ENCODE peak calls at places on chromosomes 5 and 9, in four cellular contexts. C is astrocyte, I is HepG2, H is neural progenitor cell. J is an unnamed sample.

GRCh38 chr5:75837258-75837841 is 120.1 kb upstream of the POC5 start:
- DNase-seq in C (no peak), I (no peak), H (no peak), J (no peak)

GRCh38 chr9:33159760-33160127 is 7.4 kb downstream of the B4GALT1 start:
- DNase-seq in C (peak; percentile 92), I (no peak), H (no peak), J (peak; percentile 77)

GRCh38 chr9:74281674-74282073 is 215.5 kb upstream of the RORB start:
- DNase-seq in C (no peak), I (peak; percentile 18), H (peak; percentile 20), J (no peak)

GRCh38 chr9:6049798-6050197 is 34.4 kb upstream of the RANBP6 start:
- DNase-seq in C (no peak), I (peak; percentile 30), H (no peak), J (no peak)

GRCh38 chr5:96880402-96881164 is 4.3 kb downstream of the ERAP2 start:
- DNase-seq in C (peak; percentile 66), I (no peak), H (no peak), J (peak; percentile 37)

GRCh38 chr5:79962580-79963222 is 28.4 kb downstream of the MTX3 start:
- DNase-seq in C (peak; percentile 32), I (no peak), H (peak; percentile 88), J (no peak)

GRCh38 chr9:28264368-28264767 is 691.1 kb upstream of the C9orf72 start:
- DNase-seq in C (peak; percentile 38), I (no peak), H (no peak), J (peak; percentile 50)

GRCh38 chr9:15501179-15501578 is 9.6 kb downstream of the PSIP1 start:
- DNase-seq in C (no peak), I (no peak), H (no peak), J (peak; percentile 21)

GRCh38 chr5:154159343-154159742 is 31.2 kb upstream of the GALNT10 start:
- DNase-seq in C (peak; percentile 36), I (no peak), H (no peak), J (peak; percentile 8)

GRCh38 chr5:169071-169727 is 22.1 kb upstream of the LRRC14B start:
- DNase-seq in C (peak; percentile 91), I (no peak), H (no peak), J (peak; percentile 84)

GRCh38 chr5:172200476-172200875 is 6.5 kb downstream of the EFCAB9 start:
- DNase-seq in C (no peak), I (no peak), H (no peak), J (no peak)

GRCh38 chr9:71552480-71552879 is 215.8 kb downstream of the CEMIP2 start:
- DNase-seq in C (no peak), I (no peak), H (peak; percentile 64), J (no peak)

GRCh38 chr9:106309925-106310324 is 553.0 kb upstream of the ZNF462 start:
- DNase-seq in C (no peak), I (no peak), H (no peak), J (no peak)

GRCh38 chr5:151614565-151614964 is 23.4 kb upstream of the FAT2 start:
- DNase-seq in C (no peak), I (no peak), H (no peak), J (no peak)

DNA sequence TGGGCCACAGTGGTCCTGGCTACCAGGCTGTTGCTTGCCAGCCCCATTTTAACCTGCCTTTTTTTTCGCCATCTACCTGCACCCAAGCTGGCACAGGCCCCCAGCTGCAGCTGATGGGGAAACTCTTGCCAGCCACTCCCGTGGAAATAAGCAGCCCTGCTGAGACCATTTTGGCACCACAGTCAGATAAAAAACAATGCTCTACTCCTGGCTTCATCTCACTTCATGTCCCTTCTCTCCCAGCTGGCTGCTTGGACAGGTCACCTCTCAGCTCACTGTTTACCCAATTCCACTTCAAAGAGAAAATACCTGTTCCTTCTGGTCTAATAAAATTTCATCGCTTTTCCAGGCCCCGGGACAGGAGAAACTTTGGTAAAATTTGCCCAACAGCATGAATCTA is 322.6 kb upstream of the SLC30A5 start:
- DNase-seq in C (no peak), I (no peak), H (no peak), J (no peak)
- H3K9ac ChIP-seq in C (no peak overlapping the region), I (no peak overlapping the region), H (no peak overlapping the region), J (no peak overlapping the region)

GRCh38 chr9:12773562-12773961 is 1.3 kb upstream of the LURAP1L start:
- DNase-seq in C (no peak), I (no peak), H (no peak), J (peak; percentile 87)

GRCh38 chr9:12776775-12777055 is 1.9 kb downstream of the LURAP1L start:
- DNase-seq in C (peak; percentile 72), I (no peak), H (no peak), J (peak; percentile 56)

GRCh38 chr9:12774861-12775367 is at the start of gene LURAP1L:
- DNase-seq in C (peak; percentile 75), I (peak; percentile 70), H (peak; percentile 70), J (peak; percentile 94)

GRCh38 chr9:12775963-12776774 is 1.3 kb downstream of the LURAP1L start:
- DNase-seq in C (peak; percentile 84), I (peak; percentile 88), H (peak; percentile 74), J (peak; percentile 89)

GRCh38 chr9:12775373-12775962 is 648 bp downstream of the LURAP1L start:
- DNase-seq in C (no peak), I (no peak), H (peak; percentile 64), J (peak; percentile 25)
- TF ChIP-seq EZH2 in C (no peak), I (no peak), H (no peak), J (no peak)

DNA sequence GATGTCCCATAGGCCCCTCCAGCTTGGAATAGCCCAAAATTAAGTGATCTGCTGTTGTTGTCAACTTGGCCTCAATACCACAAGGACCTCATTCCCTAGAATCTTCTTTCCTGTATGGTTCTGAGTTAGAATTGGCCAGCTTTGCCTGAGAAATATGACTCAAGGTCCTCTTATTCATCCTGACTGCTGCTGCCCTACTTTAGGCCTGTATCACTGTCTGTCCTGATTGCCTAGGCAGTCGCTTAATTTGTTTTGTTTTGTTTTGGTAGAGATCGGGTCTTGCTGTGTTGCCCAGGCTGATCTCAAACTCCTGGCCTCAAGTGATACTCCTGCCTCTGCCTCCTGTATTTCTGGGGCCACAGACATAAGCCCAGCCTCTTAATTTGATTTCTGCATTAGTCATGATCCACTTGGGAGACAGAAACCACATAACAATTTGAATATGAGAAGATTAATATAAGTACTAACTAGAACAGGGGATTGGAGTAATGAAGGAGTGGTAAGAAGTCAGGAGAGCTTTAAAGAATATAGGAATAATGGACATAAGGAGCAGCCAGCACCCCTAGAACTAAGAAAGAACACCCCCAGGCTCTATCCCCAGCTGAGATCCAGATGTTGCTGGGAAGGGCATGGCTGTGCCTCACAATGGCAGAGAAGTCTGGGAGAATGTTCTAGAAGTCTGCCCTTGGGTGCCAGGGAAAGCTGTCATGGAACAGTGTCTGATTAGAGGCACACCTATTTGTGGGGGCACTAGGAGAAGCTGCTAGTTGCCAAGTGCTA is 4.6 kb downstream of the TEX53 start:
- DNase-seq in C (peak; percentile 38), I (no peak), H (no peak), J (peak; percentile 56)
- H3K4me2 ChIP-seq in C (no peak overlapping the region), I (no peak overlapping the region), H (no peak overlapping the region), J (no peak overlapping the region)

GRCh38 chr5:107672212-107673105 is 1.7 kb upstream of the EFNA5 start:
- DNase-seq in C (peak; percentile 97), I (peak; percentile 15), H (peak; percentile 97), J (peak; percentile 94)
- H3K9ac ChIP-seq in C (peak overlapping the region; percentile 69), I (no peak overlapping the region), H (peak overlapping the region; percentile 93), J (peak overlapping the region; percentile 63)

GRCh38 chr5:174387448-174387847 is 336.9 kb upstream of the MSX2 start:
- DNase-seq in C (peak; percentile 53), I (no peak), H (no peak), J (no peak)
- TF ChIP-seq EZH2 in C (no peak), I (no peak), H (no peak), J (no peak)

DNA sequence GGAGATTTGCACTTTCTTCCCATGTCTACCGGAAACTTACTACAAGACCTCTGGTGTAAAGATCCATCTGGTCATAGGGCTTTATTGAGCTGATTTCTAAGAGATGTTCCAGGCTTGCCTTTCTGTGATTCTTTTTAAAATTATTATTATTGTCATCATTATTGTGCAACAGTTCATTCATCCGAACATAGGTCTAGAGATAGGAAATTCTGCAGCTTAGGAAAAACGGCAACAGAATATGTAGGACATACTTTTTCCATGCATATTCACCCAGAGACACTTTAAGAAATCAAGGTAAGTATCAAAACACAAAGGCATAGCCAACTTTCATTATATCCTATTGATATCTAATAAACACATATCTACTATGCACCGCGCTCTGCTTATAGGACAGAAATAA is 378.2 kb upstream of the KLF4 start:
- DNase-seq in C (no peak), I (no peak), H (no peak), J (no peak)
- H3K4me2 ChIP-seq in C (no peak overlapping the region), I (no peak overlapping the region), H (no peak overlapping the region), J (no peak overlapping the region)

DNA sequence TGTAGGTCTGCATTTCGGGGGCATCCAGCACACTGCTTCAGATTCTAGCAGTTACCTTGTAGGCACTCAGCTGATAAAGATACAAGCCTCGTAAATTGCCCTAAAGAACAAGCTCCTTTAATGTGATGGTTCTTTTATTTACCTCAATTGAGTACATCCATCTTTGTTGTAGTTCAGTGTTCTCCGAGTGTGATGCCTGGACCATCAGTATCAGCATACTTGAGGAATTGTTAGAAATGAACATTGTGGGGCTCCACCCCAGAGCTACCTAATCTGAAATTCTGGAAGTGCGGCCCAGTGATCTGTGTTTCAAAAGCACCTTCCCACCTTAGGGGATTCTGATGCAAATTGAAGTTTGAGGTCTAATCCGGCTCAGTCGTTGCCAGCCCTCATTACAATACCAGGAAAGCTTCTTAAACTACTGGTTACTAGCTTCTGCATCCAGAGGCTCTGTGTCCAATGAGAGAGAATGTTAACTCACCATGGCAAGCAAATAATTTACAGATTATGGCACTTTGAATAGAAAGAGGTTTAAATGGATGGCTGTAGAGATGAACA is 47.7 kb downstream of the RAI14 start:
- DNase-seq in C (no peak), I (no peak), H (peak; percentile 70), J (no peak)
- H3K9ac ChIP-seq in C (no peak overlapping the region), I (no peak overlapping the region), H (no peak overlapping the region), J (no peak overlapping the region)

J was measured in fibroblast of lung.